ENCODE peak calls at places on chromosomes 6 and 20, in eight cellular contexts. J is amygdala; M is T-helper 2 cell treated with Interferon-gamma antibody and Interleukin-4, amounts not matched to agents 5 μg/mL and 100 μg/mL, for 36 hours; E is lung; X is HFFc6; O is progenitor cell of endocrine pancreas; Q is CD4-positive, alpha-beta T cell; R is GM04503. K is an unnamed sample.

GRCh38 chr6:132675749-132676148 is 16.8 kb upstream of the TAAR1 start:
- DNase-seq in E (no peak), O (no peak), X (no peak), Q (no peak), R (no peak), M (no peak), J (no peak), K (no peak)

GRCh38 chr6:20454201-20454824 is 52.6 kb downstream of the E2F3 start:
- DNase-seq in X (no peak), M (peak; percentile 27), J (no peak), O (no peak), Q (peak; percentile 8), R (no peak), E (no peak), K (no peak)

GRCh38 chr6:169427856-169428255 is 174.2 kb upstream of the THBS2 start:
- DNase-seq in M (no peak), R (no peak), O (no peak), Q (no peak), E (no peak), X (peak; percentile 45), J (no peak), K (peak; percentile 71)

GRCh38 chr6:34029489-34030280 is 116.2 kb downstream of the GRM4 start:
- DNase-seq in R (no peak), O (no peak), J (no peak), M (no peak), Q (no peak), X (no peak), E (no peak), K (no peak)

GRCh38 chr6:147549531-147549930 is 41.0 kb downstream of the SAMD5 start:
- DNase-seq in E (no peak), X (no peak), Q (no peak), O (no peak), R (no peak), J (no peak), M (no peak), K (no peak)

GRCh38 chr20:52305843-52306242 is 114.3 kb upstream of the ZFP64 start:
- DNase-seq in M (peak; percentile 33), J (no peak), X (no peak), Q (peak; percentile 10), O (no peak), R (no peak), E (no peak), K (no peak)

GRCh38 chr6:157789861-157790260 is 33.2 kb upstream of the SNX9 start:
- DNase-seq in O (no peak), Q (no peak), X (no peak), J (no peak), E (no peak), M (no peak), R (no peak), K (no peak)

GRCh38 chr6:62803094-62803493 is 408.2 kb upstream of the FKBP1C start:
- DNase-seq in O (no peak), J (no peak), R (no peak), X (no peak), M (no peak), Q (no peak), E (no peak), K (no peak)

GRCh38 chr6:77740380-77740779 is 87.5 kb downstream of the MEI4 start:
- DNase-seq in X (peak; percentile 9), O (no peak), E (no peak), M (no peak), Q (no peak), J (no peak), R (no peak), K (peak; percentile 4)

GRCh38 chr6:141491684-141492083 is 641.0 kb upstream of the GJE1 start:
- DNase-seq in O (no peak), Q (no peak), E (no peak), R (no peak), X (no peak), M (no peak), J (no peak), K (no peak)

GRCh38 chr6:151440930-151441329 is 11.0 kb downstream of the RMND1 start:
- DNase-seq in J (no peak), X (no peak), M (no peak), Q (no peak), O (no peak), R (no peak), E (no peak), K (peak; percentile 30)

GRCh38 chr6:12222405-12223366 is 67.5 kb upstream of the EDN1 start:
- DNase-seq in O (no peak), X (no peak), Q (no peak), J (no peak), E (no peak), R (no peak), M (no peak), K (no peak)

GRCh38 chr20:1166963-1167720 is 17.6 kb downstream of the TMEM74B start:
- DNase-seq in X (no peak), R (no peak), J (no peak), E (no peak), O (no peak), Q (no peak), M (no peak), K (no peak)

GRCh38 chr6:161058746-161059145 is 67.2 kb downstream of the MAP3K4 start:
- DNase-seq in X (no peak), E (no peak), Q (no peak), M (no peak), J (no peak), O (no peak), R (no peak), K (peak; percentile 16)

GRCh38 chr6:11479296-11479695 is 58.3 kb upstream of the TMEM170B start:
- DNase-seq in E (no peak), J (no peak), R (no peak), M (no peak), Q (no peak), X (no peak), O (no peak), K (no peak)

K was measured in EL.